ENCODE peak calls at places on chromosomes 11 and 22, in nine cellular contexts. X is effector memory CD8-positive, alpha-beta T cell; M is activated T-helper 17 cell treated with anti-CD3 and anti-CD28 coated beads, Interleukin-2, amount 50 U/mL, for 72 hours; N is activated naive CD8-positive, alpha-beta T cell treated with anti-CD3 and anti-CD28 coated beads, Interleukin-2, amount 50 U/mL, for 24 hours; D is WTC11; V is pancreas; W is body of pancreas; A is SK-N-SH treated with all-trans-retinoic acid at 6 μM for 48 hours; H is naive thymus-derived CD8-positive, alpha-beta T cell. T is an unnamed sample.

GRCh38 chr11:101870510-101870909 is 44.3 kb upstream of the CEP126 start:
- ATAC-seq in H (no peak), V (no peak), N (no peak), X (no peak), D (no peak), A (peak), W (no peak), M (no peak), T (no peak)

GRCh38 chr22:46169628-46170027 is 19.3 kb downstream of the PPARA start:
- ATAC-seq in H (no peak), X (no peak), D (no peak), N (no peak), M (no peak), A (no peak), W (no peak), V (no peak), T (no peak)

GRCh38 chr11:1990872-1991578 is 6.6 kb downstream of the H19 start:
- ATAC-seq in D (no peak), A (no peak), M (no peak), V (peak), H (no peak), N (no peak), X (no peak), W (peak), T (peak)

GRCh38 chr11:95659088-95659487 is 130.5 kb downstream of the FAM76B start:
- ATAC-seq in W (no peak), D (no peak), V (no peak), A (no peak), H (no peak), M (no peak), X (no peak), N (peak), T (no peak)

GRCh38 chr22:44127353-44127752 is 53.4 kb upstream of the PARVG start:
- ATAC-seq in X (no peak), D (no peak), M (no peak), V (peak), N (no peak), A (no peak), H (no peak), W (no peak), T (no peak)

GRCh38 chr11:67076202-67076601 is 19.6 kb downstream of the RHOD start:
- ATAC-seq in N (no peak), X (no peak), A (no peak), V (peak), M (no peak), D (no peak), H (no peak), W (peak), T (no peak)

GRCh38 chr11:8192896-8193209 is 24.0 kb upstream of the RIC3 start:
- ATAC-seq in W (peak), M (no peak), V (peak), H (no peak), A (peak), D (peak), X (no peak), N (no peak), T (peak)

GRCh38 chr11:78332174-78332866 is 85.3 kb downstream of the GAB2 start:
- ATAC-seq in V (no peak), M (peak), D (no peak), H (no peak), A (peak), W (no peak), N (peak), X (no peak), T (no peak)

GRCh38 chr11:31834237-31834636 is 23.1 kb upstream of the PAX6 start:
- ATAC-seq in A (no peak), X (no peak), H (no peak), D (peak), V (no peak), M (no peak), W (no peak), N (no peak), T (no peak)

GRCh38 chr11:40294343-40294723 is 1165.1 kb downstream of the LRRC4C start:
- ATAC-seq in W (peak), D (peak), X (no peak), N (no peak), H (no peak), M (no peak), A (peak), V (no peak), T (no peak)

GRCh38 chr11:128498846-128499245 is 88.5 kb downstream of the ETS1 start:
- ATAC-seq in N (no peak), V (no peak), H (no peak), M (peak), D (no peak), W (no peak), X (peak), A (peak), T (no peak)

GRCh38 chr11:62392944-62393628 is 25.7 kb upstream of the SCGB1A1 start:
- ATAC-seq in X (peak), D (no peak), V (no peak), A (no peak), M (peak), W (no peak), N (peak), H (peak), T (no peak)

GRCh38 chr11:59679347-59679746 is 10.5 kb upstream of the PATL1 start:
- ATAC-seq in N (no peak), W (no peak), H (no peak), D (no peak), X (no peak), M (peak), A (no peak), V (no peak), T (no peak)

GRCh38 chr11:121810291-121810690 is 305.7 kb downstream of the BLID start:
- ATAC-seq in N (no peak), A (peak), X (no peak), M (no peak), W (no peak), V (no peak), H (no peak), D (no peak), T (peak)